ENCODE peak calls at places on chromosome 16, in ten cellular contexts. W is GM12864, N is uterus, A is pancreas, V is AG09309, K is AG09319, G is OCI-LY7, L is osteocyte, T is A549, I is fibroblast of pulmonary artery. S is an unnamed sample.

GRCh38 chr16:50535506-50536257 is 12.5 kb upstream of the NKD1 start:
- DNase-seq in K (no peak), W (no peak), L (peak), V (no peak), A (peak), G (no peak), I (no peak), N (no peak), T (no peak), S (no peak)

GRCh38 chr16:23670137-23670776 is 8.4 kb upstream of the PLK1 start:
- DNase-seq in I (peak), W (peak), K (no peak), A (no peak), T (no peak), N (no peak), L (no peak), G (no peak), V (peak), S (peak)

GRCh38 chr16:23955088-23955487 is 119.3 kb downstream of the PRKCB start:
- DNase-seq in K (no peak), I (no peak), V (no peak), W (no peak), A (no peak), L (no peak), N (no peak), G (no peak), T (no peak), S (no peak)

GRCh38 chr16:28324235-28324886 is 32.0 kb downstream of the SBK1 start:
- DNase-seq in K (no peak), A (no peak), T (no peak), L (no peak), W (no peak), V (no peak), I (no peak), G (no peak), N (no peak), S (no peak)

GRCh38 chr16:78996806-78997205 is 603.7 kb downstream of the MAF start:
- DNase-seq in I (no peak), A (no peak), V (no peak), K (no peak), N (no peak), T (no peak), L (no peak), G (no peak), W (no peak), S (no peak)

GRCh38 chr16:67782567-67783352 is 23.6 kb downstream of the RANBP10 start:
- DNase-seq in G (no peak), W (no peak), T (no peak), A (no peak), K (no peak), V (no peak), N (no peak), L (no peak), I (no peak), S (no peak)

GRCh38 chr16:11743308-11744074 is 834 bp upstream of the TXNDC11 start:
- DNase-seq in K (no peak), W (no peak), A (no peak), I (peak), N (peak), T (peak), L (no peak), V (no peak), G (peak), S (peak)

GRCh38 chr16:25092489-25092888 is 19.1 kb upstream of the LCMT1 start:
- DNase-seq in I (no peak), G (no peak), V (no peak), L (no peak), W (no peak), K (no peak), N (no peak), T (no peak), A (no peak), S (no peak)

GRCh38 chr16:12027091-12027490 is 50.6 kb downstream of the SNX29 start:
- DNase-seq in K (no peak), I (no peak), T (no peak), A (no peak), N (no peak), G (peak), L (no peak), W (no peak), V (no peak), S (no peak)

GRCh38 chr16:81610144-81610842 is 165.7 kb downstream of the CMIP start:
- DNase-seq in V (no peak), W (no peak), K (peak), A (no peak), T (no peak), I (peak), L (no peak), G (no peak), N (peak), S (no peak)

GRCh38 chr16:75250089-75250808 is 1.2 kb downstream of the BCAR1 start:
- DNase-seq in W (no peak), I (no peak), L (no peak), N (no peak), T (peak), G (no peak), A (peak), K (no peak), V (no peak), S (no peak)

GRCh38 chr16:15946257-15947044 is 3.0 kb upstream of the ABCC1 start:
- DNase-seq in A (no peak), T (peak), W (no peak), G (no peak), L (no peak), V (peak), K (peak), N (no peak), I (peak), S (no peak)

GRCh38 chr16:5615868-5616642 is 518.5 kb upstream of the EEF2KMT start:
- DNase-seq in K (no peak), V (no peak), L (no peak), A (peak), G (peak), T (peak), N (no peak), W (no peak), I (peak), S (peak)
- TF ChIP-seq CTCF in K (no peak), V (peak), L (peak), A (peak), G (peak), T (peak), N (no peak), W (peak), I (peak), S (peak)

GRCh38 chr16:1335996-1336395 is 2.6 kb downstream of the BAIAP3 start:
- DNase-seq in A (no peak), N (no peak), K (no peak), L (no peak), V (no peak), W (no peak), T (no peak), G (no peak), I (no peak), S (no peak)

GRCh38 chr16:1333149-1333812 is at the start of gene BAIAP3:
- DNase-seq in N (no peak), I (peak), G (peak), T (peak), A (no peak), V (no peak), K (no peak), W (no peak), L (no peak), S (peak)

GRCh38 chr16:1333854-1334719 is 642 bp downstream of the BAIAP3 start:
- DNase-seq in V (no peak), W (no peak), L (no peak), K (no peak), G (no peak), A (no peak), N (no peak), T (no peak), I (no peak), S (no peak)

GRCh38 chr16:1335211-1335971 is 1.9 kb downstream of the BAIAP3 start:
- DNase-seq in A (no peak), G (no peak), T (no peak), W (no peak), L (no peak), V (no peak), K (no peak), I (no peak), N (no peak), S (no peak)

DNA sequence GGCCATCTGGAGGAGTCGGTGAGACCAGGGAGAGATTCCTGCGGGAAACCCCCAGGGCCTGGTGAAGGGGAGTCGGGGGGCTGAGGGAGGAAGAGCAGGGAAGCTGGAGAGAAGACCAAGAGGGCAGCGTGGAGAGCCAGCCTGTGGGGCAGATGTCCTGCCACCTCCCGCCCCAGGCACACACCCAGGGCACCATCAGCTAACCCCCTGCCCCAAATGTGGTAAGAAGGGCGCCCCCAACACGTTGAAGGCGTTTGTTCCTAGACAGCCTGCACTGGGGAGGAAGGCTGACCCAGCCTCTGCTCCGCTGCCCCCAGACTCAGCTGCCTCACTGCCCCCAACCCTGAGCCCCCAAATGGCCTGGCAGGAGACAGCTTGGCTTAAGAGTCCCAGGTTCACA is 1.3 kb downstream of the BAIAP3 start:
- DNase-seq in G (no peak), K (no peak), W (no peak), T (no peak), A (no peak), L (no peak), N (no peak), I (no peak), V (no peak), S (no peak)
- TF ChIP-seq CTCF in G (no peak), K (no peak), W (no peak), T (no peak), A (no peak), L (no peak), N (no peak), I (no peak), V (no peak), S (no peak)

GRCh38 chr16:70715860-70716357 is 30.1 kb upstream of the MTSS2 start:
- DNase-seq in I (peak), L (no peak), W (no peak), N (peak), G (no peak), K (no peak), A (no peak), V (peak), T (no peak), S (no peak)

GRCh38 chr16:70713781-70714180 is 27.9 kb upstream of the MTSS2 start:
- DNase-seq in L (no peak), G (no peak), I (no peak), T (no peak), A (no peak), K (no peak), W (no peak), N (no peak), V (no peak), S (no peak)

GRCh38 chr16:70717065-70717464 is 31.2 kb upstream of the MTSS2 start:
- DNase-seq in K (no peak), V (no peak), W (no peak), G (no peak), I (no peak), A (no peak), N (no peak), L (no peak), T (no peak), S (no peak)

GRCh38 chr16:70714526-70715112 is 28.8 kb upstream of the MTSS2 start:
- DNase-seq in A (no peak), W (no peak), N (no peak), I (no peak), G (no peak), K (no peak), L (no peak), T (no peak), V (no peak), S (no peak)

GRCh38 chr16:70715113-70715711 is 29.4 kb upstream of the MTSS2 start:
- DNase-seq in I (peak), T (peak), V (peak), N (peak), A (peak), W (peak), G (no peak), L (peak), K (peak), S (no peak)
- TF ChIP-seq CTCF in I (peak), T (no peak), V (no peak), N (no peak), A (no peak), W (no peak), G (no peak), L (no peak), K (no peak), S (no peak)

DNA sequence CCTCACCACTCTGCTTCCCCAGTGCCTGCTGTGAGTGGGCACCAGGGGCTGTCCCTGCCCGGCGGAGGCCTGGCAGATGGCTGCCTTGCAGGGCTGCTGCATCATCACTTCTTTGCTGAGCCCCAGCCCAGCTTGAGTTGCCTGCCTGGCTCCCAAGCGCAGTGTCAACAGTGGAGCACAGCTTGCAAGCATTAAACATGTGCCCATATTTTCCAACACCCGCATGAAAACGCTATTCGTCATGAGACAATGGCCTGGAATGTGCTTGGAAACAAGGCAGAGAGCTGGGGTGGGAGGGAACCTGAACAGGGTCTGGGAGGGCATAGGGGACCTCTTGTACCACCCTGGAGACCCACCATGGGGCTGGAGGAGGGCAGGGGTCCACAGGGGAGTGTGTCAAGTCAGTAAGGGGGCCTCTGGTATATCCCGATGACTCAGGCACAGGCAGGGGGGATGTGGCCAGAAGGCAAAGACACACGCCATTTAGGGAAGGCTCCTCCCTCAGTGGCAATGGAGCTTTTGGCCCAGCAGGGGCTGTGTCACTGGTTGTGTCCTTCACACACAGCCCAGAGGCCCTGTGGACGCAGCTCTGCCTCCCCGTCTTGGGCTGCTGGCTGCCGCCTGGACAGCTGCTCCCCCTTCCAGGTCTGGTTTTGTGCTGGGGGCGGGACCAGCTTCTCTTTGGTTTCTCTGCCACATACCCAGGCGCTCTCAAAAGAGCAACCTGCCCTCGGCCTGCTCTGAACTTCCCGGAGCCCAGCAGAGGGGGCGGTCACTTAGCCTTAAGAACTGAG is 17.4 kb upstream of the MTSS2 start:
- DNase-seq in A (no peak), L (peak), N (peak), W (no peak), I (peak), K (peak), T (peak), G (no peak), V (peak), S (no peak)
- TF ChIP-seq CTCF in A (no peak), L (peak), N (peak), W (no peak), I (peak), K (peak), T (no peak), G (no peak), V (peak), S (no peak)

DNA sequence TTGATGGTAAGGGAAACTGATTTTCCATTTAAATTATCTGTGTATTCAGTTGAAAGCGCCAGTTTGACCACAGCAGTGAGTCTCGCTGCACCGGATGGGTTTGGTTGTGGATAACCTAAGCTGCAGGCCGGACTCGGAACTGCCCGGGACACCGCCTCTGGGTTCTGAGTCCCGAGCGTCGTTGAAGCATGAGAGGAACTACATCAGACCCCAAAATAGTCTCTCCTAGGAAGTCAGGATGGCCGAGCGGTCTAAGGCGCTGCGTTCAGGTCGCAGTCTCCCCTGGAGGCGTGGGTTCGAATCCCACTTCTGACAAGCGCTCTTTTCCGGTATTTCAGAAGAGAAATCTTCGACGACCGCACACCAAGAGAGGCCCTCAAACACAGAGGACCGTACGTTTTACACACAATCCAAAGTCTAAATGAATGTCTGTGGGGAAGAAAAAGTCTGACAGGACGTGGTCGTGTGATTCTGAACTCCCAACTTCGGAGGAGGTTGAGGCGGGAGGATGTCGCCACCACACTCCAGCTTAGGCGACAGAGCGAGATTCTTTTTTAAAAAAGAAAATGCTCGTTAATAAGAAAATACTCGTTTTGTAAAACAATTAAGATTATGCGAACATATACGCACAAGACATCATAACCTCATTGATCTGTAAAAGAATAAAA is 15.4 kb upstream of the PLLP start:
- DNase-seq in I (peak), L (peak), A (peak), G (peak), T (peak), W (peak), N (peak), V (peak), K (peak), S (peak)
- TF ChIP-seq CTCF in I (no peak), L (peak), A (peak), G (peak), T (no peak), W (peak), N (peak), V (peak), K (no peak), S (no peak)

GRCh38 chr16:83953796-83954576 is 946 bp downstream of the OSGIN1 start:
- DNase-seq in T (peak), V (no peak), G (peak), L (no peak), I (peak), N (no peak), A (no peak), W (peak), K (no peak), S (peak)
- TF ChIP-seq CTCF in T (peak), V (peak), G (peak), L (peak), I (peak), N (peak), A (peak), W (peak), K (peak), S (peak)

GRCh38 chr16:30948956-30949654 is at the start of gene ORAI3:
- DNase-seq in K (no peak), I (peak), G (peak), V (no peak), W (no peak), T (peak), N (peak), A (peak), L (no peak), S (peak)
- TF ChIP-seq CTCF in K (no peak), I (no peak), G (no peak), V (no peak), W (no peak), T (no peak), N (peak), A (no peak), L (no peak), S (no peak)

S was measured in GM13977.